ENCODE peak calls at places on chromosomes 13 and 19, in eight cellular contexts. G is suprapubic skin, O is uterus, R is tibial nerve, L is transverse colon, D is H1, W is adrenal gland, H is spleen. U is an unnamed sample.

GRCh38 chr13:65497265-65497664 is 1732.9 kb downstream of the PCDH9 start:
- DNase-seq in R (no peak), W (no peak), D (no peak), H (no peak), L (no peak), O (no peak), G (no peak), U (no peak)

GRCh38 chr19:43611788-43612187 is at the start of gene SRRM5:
- DNase-seq in L (no peak), R (no peak), D (no peak), G (no peak), H (no peak), O (no peak), W (no peak), U (no peak)

GRCh38 chr13:33543631-33544030 is 258.1 kb upstream of the STARD13 start:
- DNase-seq in D (no peak), R (no peak), W (no peak), L (no peak), H (no peak), G (no peak), O (no peak), U (no peak)

GRCh38 chr19:18057557-18057956 is 29.2 kb downstream of the IL12RB1 start:
- DNase-seq in L (no peak), R (peak; percentile 49), W (peak; percentile 41), D (no peak), O (peak; percentile 24), G (no peak), H (no peak), U (peak; percentile 43)

GRCh38 chr13:60584976-60585375 is 188.0 kb downstream of the TDRD3 start:
- DNase-seq in R (peak; percentile 26), W (no peak), G (peak; percentile 80), H (no peak), O (no peak), L (no peak), D (peak; percentile 79), U (no peak)

GRCh38 chr19:17797397-17798201 is 2.7 kb downstream of the B3GNT3 start:
- DNase-seq in L (peak; percentile 89), W (no peak), G (no peak), D (no peak), H (no peak), O (no peak), R (no peak), U (no peak)

GRCh38 chr13:33554919-33555791 is 262.8 kb upstream of the RFC3 start:
- DNase-seq in H (no peak), G (no peak), L (no peak), O (no peak), D (no peak), W (no peak), R (no peak), U (no peak)

GRCh38 chr19:58328999-58329398 is 2.2 kb downstream of the ZSCAN22 start:
- DNase-seq in L (no peak), W (no peak), R (no peak), D (peak; percentile 78), H (no peak), O (no peak), G (no peak), U (no peak)

GRCh38 chr19:13022859-13023636 is 27.8 kb downstream of the NFIX start:
- DNase-seq in W (peak; percentile 92), L (peak; percentile 76), G (peak; percentile 93), R (peak; percentile 80), D (no peak), O (peak; percentile 95), H (no peak), U (no peak)

GRCh38 chr13:114112231-114112825 is 20.1 kb downstream of the RASA3 start:
- DNase-seq in D (no peak), H (peak; percentile 67), O (peak; percentile 13), W (peak; percentile 4), R (no peak), L (peak; percentile 6), G (peak; percentile 55), U (peak; percentile 19)

GRCh38 chr13:40379794-40380608 is 286.4 kb downstream of the FOXO1 start:
- DNase-seq in D (peak; percentile 52), W (no peak), R (no peak), O (no peak), H (no peak), L (no peak), G (no peak), U (no peak)

GRCh38 chr13:30319703-30320102 is 12.4 kb upstream of the KATNAL1 start:
- DNase-seq in O (no peak), L (no peak), D (no peak), R (no peak), G (no peak), H (no peak), W (no peak), U (no peak)

GRCh38 chr19:17305211-17305516 is 508 bp upstream of the MRPL34 start:
- DNase-seq in W (no peak), D (no peak), O (no peak), H (no peak), G (no peak), R (peak; percentile 80), L (no peak), U (no peak)

GRCh38 chr19:37779139-37780035 is at the start of gene ZNF573:
- DNase-seq in H (peak; percentile 92), W (peak; percentile 86), L (peak; percentile 86), D (peak; percentile 86), O (peak; percentile 85), R (peak; percentile 86), G (peak; percentile 84), U (peak; percentile 83)
- TF ChIP-seq POLR2A in H (peak; percentile 72), W (peak; percentile 32), L (no peak), D (peak; percentile 62), O (peak; percentile 46), R (no peak), G (peak; percentile 29), U (peak; percentile 65)

DNA sequence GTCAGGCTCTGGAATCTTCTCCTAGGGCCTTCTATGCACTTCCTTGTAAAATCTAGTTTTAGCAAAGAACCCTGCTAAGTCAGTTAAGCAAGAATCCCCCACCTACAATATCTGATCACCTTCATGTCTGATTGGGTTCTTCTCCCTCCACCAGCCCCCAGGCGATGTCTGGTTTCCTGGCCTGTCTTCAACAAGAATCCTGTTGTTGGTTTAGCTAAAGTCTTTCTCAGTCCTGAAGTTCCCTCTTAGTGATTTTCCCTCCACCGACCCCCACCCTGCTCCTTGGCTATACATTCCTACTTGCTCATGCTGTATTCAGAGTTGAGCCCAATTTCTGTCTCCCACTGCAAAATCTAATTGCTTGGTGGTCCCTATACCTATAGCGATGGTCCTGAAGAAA is 35.2 kb upstream of the SLC46A3 start:
- DNase-seq in D (peak; percentile 36), G (no peak), W (no peak), H (no peak), R (no peak), L (no peak), O (no peak), U (no peak)
- H3K27ac ChIP-seq in D (no peak overlapping the region), G (no peak overlapping the region), W (no peak overlapping the region), H (no peak overlapping the region), R (peak overlapping the region; percentile 48), L (no peak overlapping the region), O (peak overlapping the region; percentile 21), U (peak overlapping the region; percentile 79)

GRCh38 chr19:40616178-40616577 is 15.0 kb downstream of the LTBP4 start:
- DNase-seq in L (no peak), O (no peak), D (no peak), R (no peak), G (no peak), H (no peak), W (no peak), U (no peak)

GRCh38 chr19:40614595-40615411 is 13.6 kb downstream of the LTBP4 start:
- DNase-seq in D (peak; percentile 93), O (peak; percentile 94), R (peak; percentile 92), W (peak; percentile 91), G (peak; percentile 94), L (peak; percentile 93), H (peak; percentile 85), U (no peak)

GRCh38 chr19:40611900-40612698 is 10.9 kb downstream of the LTBP4 start:
- DNase-seq in W (no peak), R (no peak), D (no peak), O (no peak), L (no peak), H (peak; percentile 81), G (no peak), U (peak; percentile 55)

GRCh38 chr19:40612831-40613668 is 11.9 kb downstream of the LTBP4 start:
- DNase-seq in D (peak; percentile 99), H (peak; percentile 88), L (peak; percentile 70), G (peak; percentile 88), O (peak; percentile 67), R (peak; percentile 70), W (peak; percentile 65), U (peak; percentile 87)

GRCh38 chr19:40613669-40614594 is 12.8 kb downstream of the LTBP4 start:
- DNase-seq in W (peak; percentile 89), R (peak; percentile 85), O (peak; percentile 88), L (peak; percentile 91), H (peak; percentile 94), D (peak; percentile 88), G (peak; percentile 91), U (peak; percentile 91)
- TF ChIP-seq POLR2A in W (no peak), R (no peak), O (peak; percentile 36), L (peak; percentile 77), H (no peak), D (no peak), G (no peak), U (no peak)

GRCh38 chr19:15320118-15320517 is 12.2 kb downstream of the BRD4 start:
- DNase-seq in W (no peak), D (no peak), G (no peak), H (no peak), O (no peak), R (no peak), L (no peak), U (no peak)

GRCh38 chr19:15328312-15328711 is 4.0 kb downstream of the BRD4 start:
- DNase-seq in D (no peak), O (no peak), W (no peak), R (no peak), L (no peak), H (peak; percentile 15), G (no peak), U (no peak)

GRCh38 chr19:15323496-15324235 is 8.7 kb downstream of the BRD4 start:
- DNase-seq in O (peak; percentile 29), R (peak; percentile 44), W (peak; percentile 74), H (peak; percentile 78), G (peak; percentile 71), D (no peak), L (peak; percentile 59), U (peak; percentile 45)

GRCh38 chr19:15321739-15322138 is 10.6 kb downstream of the BRD4 start:
- DNase-seq in G (no peak), W (no peak), R (no peak), O (no peak), D (no peak), L (no peak), H (no peak), U (no peak)

DNA sequence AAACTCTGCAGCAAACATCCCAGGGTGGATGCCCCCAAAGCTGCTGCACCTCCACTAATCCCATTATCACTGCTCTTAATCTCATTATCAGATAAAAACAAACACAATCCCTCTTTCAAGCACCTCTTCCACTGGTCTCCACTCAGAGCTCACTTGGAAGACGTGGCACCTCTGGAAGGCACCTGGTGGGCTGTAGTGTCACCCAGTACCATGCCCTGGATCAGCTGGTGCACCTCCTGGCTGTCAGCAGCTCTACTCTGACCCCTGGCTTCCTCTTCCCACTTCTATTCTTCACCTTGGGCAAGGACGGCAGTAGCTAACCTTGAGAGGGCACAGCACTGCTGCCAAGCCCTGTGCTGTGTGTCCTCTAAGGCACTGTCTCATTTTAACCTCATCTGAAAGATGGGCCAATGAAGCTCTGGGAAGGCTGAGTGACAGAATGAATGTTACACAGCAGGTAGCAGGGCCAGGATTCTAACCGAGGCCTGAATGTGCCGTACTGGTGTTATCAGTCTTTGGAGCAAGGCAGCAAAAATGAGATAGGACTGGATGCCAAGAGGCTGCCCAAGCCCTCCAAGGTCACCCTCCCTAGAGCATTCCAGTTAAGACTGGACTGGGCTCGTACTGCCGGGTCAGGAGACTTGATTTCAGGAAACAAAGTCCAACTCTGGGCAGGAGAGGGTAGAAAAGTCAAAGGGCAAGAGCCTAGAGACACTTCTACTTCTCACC is 7.4 kb downstream of the BRD4 start:
- DNase-seq in H (peak; percentile 64), W (peak; percentile 73), R (no peak), G (peak; percentile 41), L (no peak), D (no peak), O (no peak), U (no peak)
- H3K27ac ChIP-seq in H (peak overlapping the region; percentile 64), W (peak overlapping the region; percentile 76), R (peak overlapping the region; percentile 79), G (peak overlapping the region; percentile 80), L (peak overlapping the region; percentile 65), D (no peak overlapping the region), O (peak overlapping the region; percentile 1), U (peak overlapping the region; percentile 39)